ENCODE peak calls at places on chromosome 7, in five cellular contexts. N is tibial artery, E is upper lobe of right lung, K is sigmoid colon, Q is hepatocyte. G is an unnamed sample.

GRCh38 chr7:52500796-52501195 is 534.6 kb upstream of the POM121L12 start:
- DNase-seq in N (no peak), E (no peak), K (no peak), Q (peak; percentile 10), G (no peak)

GRCh38 chr7:29416906-29417305 is 146.7 kb upstream of the PRR15 start:
- DNase-seq in N (no peak), E (no peak), K (no peak), Q (no peak), G (no peak)

GRCh38 chr7:34430456-34430855 is 227.6 kb upstream of the NPSR1 start:
- DNase-seq in N (no peak), E (no peak), K (no peak), Q (peak; percentile 38), G (no peak)

GRCh38 chr7:124276005-124276606 is 243.2 kb upstream of the TMEM229A start:
- DNase-seq in N (no peak), E (no peak), K (no peak), Q (peak; percentile 41), G (peak; percentile 5)

GRCh38 chr7:66138994-66139752 is 24.5 kb downstream of the CRCP start:
- DNase-seq in N (no peak), E (no peak), K (no peak), Q (no peak), G (no peak)

GRCh38 chr7:31114593-31115343 is 62.7 kb downstream of the ADCYAP1R1 start:
- DNase-seq in N (no peak), E (no peak), K (no peak), Q (peak; percentile 68), G (no peak)

GRCh38 chr7:126541416-126541815 is 711.3 kb downstream of the GRM8 start:
- DNase-seq in N (no peak), E (no peak), K (no peak), Q (no peak), G (no peak)

GRCh38 chr7:47677664-47678063 is 95.8 kb upstream of the TNS3 start:
- DNase-seq in N (no peak), E (no peak), K (no peak), Q (no peak), G (no peak)

GRCh38 chr7:28706607-28707006 is 251.5 kb downstream of the TRIL start:
- DNase-seq in N (no peak), E (no peak), K (no peak), Q (no peak), G (no peak)

GRCh38 chr7:90736968-90737939 is 141.1 kb downstream of the CDK14 start:
- DNase-seq in N (no peak), E (no peak), K (no peak), Q (no peak), G (no peak)

DNA sequence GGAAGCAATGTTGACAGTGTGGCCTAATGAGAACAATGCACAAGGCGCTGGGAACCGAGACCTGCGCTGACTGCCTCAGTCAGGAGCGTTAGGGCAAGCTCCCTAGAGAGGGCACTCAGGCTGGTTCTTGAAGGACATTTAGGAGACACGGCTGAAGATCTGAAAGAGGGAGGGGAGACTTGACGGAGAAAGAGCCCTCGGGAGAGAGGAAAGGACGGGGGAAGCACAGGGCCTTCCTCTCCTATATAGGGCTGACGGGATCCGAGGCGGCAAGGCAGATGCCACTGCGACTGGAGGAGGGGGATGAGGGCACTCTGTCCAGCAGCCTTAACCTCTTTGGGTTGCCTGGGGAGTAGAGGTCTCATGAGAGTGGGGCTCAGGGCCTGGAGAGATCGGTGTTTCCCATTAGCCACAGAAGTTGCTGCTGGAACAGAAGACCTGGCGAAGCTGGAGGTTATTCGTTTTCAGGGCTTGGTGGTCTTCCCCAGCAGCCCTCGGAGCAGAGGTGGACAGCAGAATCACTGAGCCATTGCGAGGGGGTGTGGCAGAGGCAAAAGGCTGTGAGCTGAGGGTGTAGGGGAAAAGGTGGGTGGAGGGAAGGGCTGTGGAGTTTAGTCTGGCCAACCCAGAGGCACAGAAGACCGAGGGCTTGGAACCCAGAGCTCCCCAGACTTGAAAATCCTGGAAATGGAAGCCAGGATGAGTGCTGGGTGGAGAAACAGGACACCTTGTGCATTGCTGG is 36.0 kb downstream of the CLEC2L start:
- DNase-seq in N (no peak), E (peak; percentile 53), K (no peak), Q (no peak), G (no peak)
- H3K4me3 ChIP-seq in N (no peak overlapping the region), E (no peak overlapping the region), K (no peak overlapping the region), Q (no peak overlapping the region), G (no peak overlapping the region)

GRCh38 chr7:22354462-22354861 is 2.5 kb downstream of the RAPGEF5 start:
- DNase-seq in N (no peak), E (no peak), K (no peak), Q (no peak), G (no peak)
- H3K4me1 ChIP-seq in N (no peaks in the 10 kb centered on the region), E (no peaks in the 10 kb centered on the region), K (peaks cover 4% of the 10 kb centered on the region), Q (peaks cover 21% of the 10 kb centered on the region), G (peaks cover 5% of the 10 kb centered on the region)

GRCh38 chr7:6691609-6692106 is 15.1 kb downstream of the ZNF12 start:
- DNase-seq in N (no peak), E (no peak), K (no peak), Q (no peak), G (no peak)
- H3K4me3 ChIP-seq in N (no peak overlapping the region), E (no peak overlapping the region), K (no peak overlapping the region), Q (peak overlapping the region; percentile 9), G (peak overlapping the region; percentile 13)

GRCh38 chr7:137946015-137946414 is 55.9 kb downstream of the CREB3L2 start:
- DNase-seq in N (no peak), E (no peak), K (no peak), Q (no peak), G (no peak)

GRCh38 chr7:137944168-137944567 is 57.7 kb downstream of the CREB3L2 start:
- DNase-seq in N (no peak), E (no peak), K (no peak), Q (no peak), G (no peak)

GRCh38 chr7:137940656-137941518 is 61.0 kb downstream of the CREB3L2 start:
- DNase-seq in N (no peak), E (no peak), K (no peak), Q (peak; percentile 73), G (no peak)

GRCh38 chr7:137942459-137943115 is 59.3 kb downstream of the CREB3L2 start:
- DNase-seq in N (no peak), E (no peak), K (no peak), Q (no peak), G (no peak)

DNA sequence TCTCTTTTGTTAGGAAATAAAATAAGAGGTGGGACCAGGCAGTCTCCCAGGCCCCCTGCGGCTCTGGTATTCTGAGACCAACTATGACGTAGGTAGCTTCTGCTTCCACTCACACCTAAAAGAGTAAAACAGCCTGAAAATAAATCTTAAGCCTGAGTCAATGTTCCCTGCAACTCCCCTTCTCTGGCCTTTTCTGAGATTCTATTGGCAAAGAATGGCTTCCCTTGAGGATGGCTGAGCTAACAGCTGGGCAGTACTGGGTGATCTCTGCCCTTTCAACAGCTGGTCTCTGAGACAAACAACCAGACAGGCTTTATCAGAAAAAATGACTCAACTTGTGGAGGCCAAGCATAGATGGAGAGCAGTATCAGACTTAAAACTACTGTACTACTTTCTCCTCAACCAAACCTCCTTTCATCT is 58.7 kb downstream of the CREB3L2 start:
- DNase-seq in N (peak; percentile 69), E (no peak), K (no peak), Q (peak; percentile 58), G (peak; percentile 83)
- H3K4me1 ChIP-seq in N (no peaks in the 10 kb centered on the region), E (peaks cover 11% of the 10 kb centered on the region), K (peaks cover 61% of the 10 kb centered on the region), Q (peaks cover 38% of the 10 kb centered on the region), G (peaks cover 27% of the 10 kb centered on the region)

DNA sequence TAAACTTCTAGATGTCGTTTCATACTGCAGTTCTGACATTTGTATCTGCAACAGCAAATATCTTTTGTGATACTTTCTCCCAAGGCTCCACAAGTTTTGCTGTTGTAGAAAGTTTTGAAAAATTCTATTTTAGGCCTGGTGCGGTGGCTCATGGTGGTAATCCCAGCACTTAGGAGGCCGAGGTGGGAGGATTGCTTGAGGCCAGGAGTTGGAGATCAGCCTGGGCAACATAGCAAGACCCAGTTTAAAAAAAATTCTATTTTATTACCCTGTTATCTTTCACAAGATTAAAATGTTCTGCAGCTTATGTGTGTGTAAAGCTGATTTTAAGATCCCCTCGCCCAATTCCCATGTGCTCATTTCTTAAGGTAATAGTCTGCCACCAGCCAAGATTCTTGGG is 1.4 kb downstream of the SND1 start:
- DNase-seq in N (no peak), E (no peak), K (no peak), Q (no peak), G (no peak)
- H3K4me3 ChIP-seq in N (peak overlapping the region; percentile 96), E (peak overlapping the region; percentile 98), K (no peak overlapping the region), Q (peak overlapping the region; percentile 63), G (no peak overlapping the region)

DNA sequence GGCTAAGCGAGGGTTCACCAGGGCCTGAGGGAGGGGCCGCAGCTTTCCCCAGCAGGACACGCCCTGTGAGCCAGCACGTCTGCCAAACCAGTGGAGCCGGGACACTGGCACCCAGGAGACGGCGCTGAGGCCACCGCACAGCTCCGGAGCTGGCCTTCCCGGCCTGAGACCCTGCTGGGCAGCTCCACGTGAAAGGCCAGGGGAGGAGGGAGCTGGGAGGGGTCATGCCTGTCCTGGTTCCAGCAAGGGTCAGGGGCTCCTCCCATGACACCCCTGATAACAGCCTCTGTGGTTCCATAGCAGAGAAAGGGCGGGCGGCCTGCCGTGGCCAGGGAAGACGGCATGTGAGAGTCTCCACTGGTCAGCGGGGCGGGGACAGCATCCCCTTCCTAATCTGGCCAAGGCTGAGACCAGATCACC is 278.3 kb downstream of the ELFN1 start:
- DNase-seq in N (no peak), E (no peak), K (peak; percentile 62), Q (no peak), G (peak; percentile 7)
- H3K4me1 ChIP-seq in N (no peaks in the 10 kb centered on the region), E (peaks cover 9% of the 10 kb centered on the region), K (no peaks in the 10 kb centered on the region), Q (no peaks in the 10 kb centered on the region), G (no peaks in the 10 kb centered on the region)

GRCh38 chr7:78691584-78691983 is 761.9 kb downstream of the MAGI2 start:
- DNase-seq in N (no peak), E (no peak), K (no peak), Q (no peak), G (no peak)

GRCh38 chr7:78695826-78696225 is 757.6 kb downstream of the MAGI2 start:
- DNase-seq in N (no peak), E (no peak), K (no peak), Q (no peak), G (no peak)

GRCh38 chr7:78690174-78690573 is 763.3 kb downstream of the MAGI2 start:
- DNase-seq in N (no peak), E (no peak), K (no peak), Q (no peak), G (no peak)
- H3K4me3 ChIP-seq in N (no peak overlapping the region), E (no peak overlapping the region), K (no peak overlapping the region), Q (no peak overlapping the region), G (no peak overlapping the region)

DNA sequence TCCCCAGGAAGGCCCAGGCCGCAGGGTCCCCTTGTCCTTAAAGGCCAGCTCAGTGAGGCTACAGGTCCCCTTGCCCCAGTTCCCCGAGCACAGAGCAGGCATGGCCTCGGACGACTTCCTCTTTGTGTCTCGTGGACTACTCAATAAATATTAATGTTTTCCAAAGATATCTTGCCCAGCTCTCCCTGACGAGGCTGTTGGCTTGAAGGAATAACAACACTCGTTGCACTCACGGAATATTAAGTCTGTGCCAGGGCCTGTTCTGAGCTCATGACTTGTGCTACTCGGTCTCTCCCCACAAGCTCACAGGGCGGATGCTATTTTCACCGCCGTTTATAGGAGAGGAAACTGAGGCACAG is 68.2 kb downstream of the CUX1 start:
- DNase-seq in N (peak; percentile 65), E (no peak), K (peak; percentile 84), Q (no peak), G (no peak)
- H3K4me1 ChIP-seq in N (peaks cover 5% of the 10 kb centered on the region), E (peaks cover 33% of the 10 kb centered on the region), K (peaks cover 57% of the 10 kb centered on the region), Q (peaks cover 40% of the 10 kb centered on the region), G (peaks cover 8% of the 10 kb centered on the region)

G was measured in adrenal gland.